ENCODE peak calls at places on chromosomes 3 and 15, in seven cellular contexts. One of them, this sample, is unnamed.

GRCh38 chr3:129016366-129016724 is 15.2 kb downstream of the EFCC1 start:
- DNase-seq in transverse colon: peak; percentile 85
- DNase-seq in heart left ventricle: no peak
- DNase-seq in vagina: no peak
- DNase-seq in PC-3: peak; percentile 30
- DNase-seq in mucosa of descending colon: peak; percentile 87
- DNase-seq in left lung: peak; percentile 63
- DNase-seq in this sample: no peak

GRCh38 chr3:107701299-107701698 is 178.5 kb downstream of the BBX start:
- DNase-seq in transverse colon: no peak
- DNase-seq in heart left ventricle: no peak
- DNase-seq in vagina: no peak
- DNase-seq in PC-3: no peak
- DNase-seq in mucosa of descending colon: no peak
- DNase-seq in left lung: no peak
- DNase-seq in this sample: no peak

GRCh38 chr3:192921793-192922192 is 4.1 kb upstream of the MB21D2 start:
- DNase-seq in transverse colon: no peak
- DNase-seq in heart left ventricle: no peak
- DNase-seq in vagina: no peak
- DNase-seq in PC-3: no peak
- DNase-seq in mucosa of descending colon: no peak
- DNase-seq in left lung: no peak
- DNase-seq in this sample: no peak

GRCh38 chr15:34327906-34328305 is 9.7 kb downstream of the SLC12A6 start:
- DNase-seq in transverse colon: no peak
- DNase-seq in heart left ventricle: no peak
- DNase-seq in vagina: no peak
- DNase-seq in PC-3: no peak
- DNase-seq in mucosa of descending colon: no peak
- DNase-seq in left lung: no peak
- DNase-seq in this sample: no peak

GRCh38 chr3:124878561-124879394 is 8.4 kb downstream of the ITGB5 start:
- DNase-seq in transverse colon: peak; percentile 16
- DNase-seq in heart left ventricle: no peak
- DNase-seq in vagina: no peak
- DNase-seq in PC-3: peak; percentile 90
- DNase-seq in mucosa of descending colon: no peak
- DNase-seq in left lung: no peak
- DNase-seq in this sample: peak; percentile 91

GRCh38 chr3:124763644-124764358 is 33.5 kb downstream of the UMPS start:
- DNase-seq in transverse colon: no peak
- DNase-seq in heart left ventricle: no peak
- DNase-seq in vagina: no peak
- DNase-seq in PC-3: no peak
- DNase-seq in mucosa of descending colon: no peak
- DNase-seq in left lung: no peak
- DNase-seq in this sample: no peak

GRCh38 chr15:37098468-37099320 is 1.7 kb downstream of the MEIS2 start:
- DNase-seq in transverse colon: no peak
- DNase-seq in heart left ventricle: no peak
- DNase-seq in vagina: no peak
- DNase-seq in PC-3: peak; percentile 46
- DNase-seq in mucosa of descending colon: peak; percentile 51
- DNase-seq in left lung: peak; percentile 69
- DNase-seq in this sample: no peak

GRCh38 chr15:58951388-58952060 is 18.0 kb upstream of the SLTM start:
- DNase-seq in transverse colon: no peak
- DNase-seq in heart left ventricle: no peak
- DNase-seq in vagina: no peak
- DNase-seq in PC-3: peak; percentile 86
- DNase-seq in mucosa of descending colon: no peak
- DNase-seq in left lung: no peak
- DNase-seq in this sample: peak; percentile 31

GRCh38 chr3:70090322-70090913 is 90.9 kb downstream of the SAMMSON start:
- DNase-seq in transverse colon: no peak
- DNase-seq in heart left ventricle: no peak
- DNase-seq in vagina: no peak
- DNase-seq in PC-3: peak; percentile 37
- DNase-seq in mucosa of descending colon: no peak
- DNase-seq in left lung: no peak
- DNase-seq in this sample: peak; percentile 20

DNA sequence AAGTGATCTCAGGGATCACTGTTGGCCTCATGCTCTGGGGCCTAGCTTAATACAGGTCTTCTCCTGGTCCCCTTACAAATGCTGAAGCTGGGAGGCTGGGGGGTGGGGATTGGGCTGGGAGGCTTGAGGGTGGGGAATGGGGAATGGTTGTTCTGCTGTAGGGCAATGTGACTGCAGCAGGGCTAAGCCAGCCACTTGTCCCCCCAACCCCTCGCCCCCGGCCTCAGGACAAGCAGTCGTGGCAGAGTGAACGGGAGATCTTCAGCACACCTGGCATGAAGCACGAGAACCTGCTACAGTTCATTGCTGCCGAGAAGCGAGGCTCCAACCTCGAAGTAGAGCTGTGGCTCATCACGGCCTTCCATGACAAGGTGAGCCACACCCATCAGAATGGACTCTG is 17.2 kb upstream of the EXOG start:
- DNase-seq in transverse colon: no peak
- DNase-seq in heart left ventricle: no peak
- DNase-seq in vagina: no peak
- DNase-seq in PC-3: no peak
- DNase-seq in mucosa of descending colon: no peak
- DNase-seq in left lung: no peak
- DNase-seq in this sample: no peak
- H3K36me3 ChIP-seq in transverse colon: no peaks in the 10 kb centered on the region
- H3K36me3 ChIP-seq in heart left ventricle: peaks cover 17% of the 10 kb centered on the region
- H3K36me3 ChIP-seq in vagina: no peaks in the 10 kb centered on the region
- H3K36me3 ChIP-seq in PC-3: no peaks in the 10 kb centered on the region
- H3K36me3 ChIP-seq in mucosa of descending colon: peaks cover 3% of the 10 kb centered on the region
- H3K36me3 ChIP-seq in left lung: peaks cover 36% of the 10 kb centered on the region
- H3K36me3 ChIP-seq in this sample: peaks cover 3% of the 10 kb centered on the region

GRCh38 chr3:68018275-68018674 is 363.9 kb upstream of the SUCLG2 start:
- DNase-seq in transverse colon: no peak
- DNase-seq in heart left ventricle: no peak
- DNase-seq in vagina: no peak
- DNase-seq in PC-3: peak; percentile 2
- DNase-seq in mucosa of descending colon: no peak
- DNase-seq in left lung: no peak
- DNase-seq in this sample: no peak
- TF ChIP-seq CTCF in transverse colon: no peak
- TF ChIP-seq CTCF in heart left ventricle: no peak
- TF ChIP-seq CTCF in vagina: no peak
- TF ChIP-seq CTCF in PC-3: peak; percentile 29
- TF ChIP-seq CTCF in mucosa of descending colon: no peak
- TF ChIP-seq CTCF in left lung: no peak
- TF ChIP-seq CTCF in this sample: no peak

GRCh38 chr3:50749822-50750221 is 75.1 kb downstream of the DOCK3 start:
- DNase-seq in transverse colon: no peak
- DNase-seq in heart left ventricle: no peak
- DNase-seq in vagina: no peak
- DNase-seq in PC-3: no peak
- DNase-seq in mucosa of descending colon: no peak
- DNase-seq in left lung: no peak
- DNase-seq in this sample: no peak
- H3K36me3 ChIP-seq in transverse colon: no peaks in the 10 kb centered on the region
- H3K36me3 ChIP-seq in heart left ventricle: no peaks in the 10 kb centered on the region
- H3K36me3 ChIP-seq in vagina: no peaks in the 10 kb centered on the region
- H3K36me3 ChIP-seq in PC-3: no peaks in the 10 kb centered on the region
- H3K36me3 ChIP-seq in mucosa of descending colon: no peaks in the 10 kb centered on the region
- H3K36me3 ChIP-seq in left lung: no peaks in the 10 kb centered on the region
- H3K36me3 ChIP-seq in this sample: no peaks in the 10 kb centered on the region

DNA sequence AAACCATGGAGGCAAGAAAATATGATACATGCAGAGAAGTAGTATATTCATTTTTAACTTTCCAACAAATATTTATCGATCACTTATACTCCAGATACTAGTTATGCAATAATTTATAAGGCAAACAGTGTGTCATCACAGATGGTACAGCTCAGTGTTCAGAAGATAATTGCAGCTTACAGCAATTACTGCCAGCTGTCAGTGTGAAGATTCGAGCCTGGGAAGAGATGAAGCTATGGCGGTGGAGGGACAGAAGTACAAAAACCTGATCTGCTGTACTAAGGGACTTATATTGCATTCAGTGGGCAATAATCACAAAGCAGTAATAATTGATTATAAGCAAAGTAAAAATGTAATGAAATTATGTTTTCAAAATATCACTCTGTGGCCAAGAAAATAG is 170.6 kb upstream of the EPHA3 start:
- DNase-seq in transverse colon: no peak
- DNase-seq in heart left ventricle: no peak
- DNase-seq in vagina: no peak
- DNase-seq in PC-3: no peak
- DNase-seq in mucosa of descending colon: no peak
- DNase-seq in left lung: no peak
- DNase-seq in this sample: no peak
- TF ChIP-seq CTCF in transverse colon: no peak
- TF ChIP-seq CTCF in heart left ventricle: no peak
- TF ChIP-seq CTCF in vagina: no peak
- TF ChIP-seq CTCF in PC-3: no peak
- TF ChIP-seq CTCF in mucosa of descending colon: no peak
- TF ChIP-seq CTCF in left lung: no peak
- TF ChIP-seq CTCF in this sample: no peak

This sample was measured in brain microvascular endothelial cell.